ENCODE peak calls at places on chromosomes 3 and 15, in eight cellular contexts. A is endothelial cell; B is ovary; S is CD4-positive, alpha-beta memory T cell; M is aorta; H is amygdala; K is left lobe of liver; P is posterior vena cava. I is an unnamed sample.

GRCh38 chr3:197006446-197006845 is 23.2 kb downstream of the MELTF start:
- DNase-seq in A (no peak), M (peak; percentile 37), K (no peak), H (no peak), S (no peak), P (peak; percentile 80), B (no peak), I (peak; percentile 75)

GRCh38 chr3:151925419-151925818 is 52.0 kb downstream of the SUCNR1 start:
- DNase-seq in M (no peak), P (no peak), H (no peak), K (no peak), A (no peak), S (no peak), B (no peak), I (no peak)

GRCh38 chr15:67822537-67823370 is 2.6 kb upstream of the SKOR1 start:
- DNase-seq in K (no peak), A (peak; percentile 2), M (no peak), S (no peak), B (no peak), P (peak; percentile 38), H (no peak), I (peak; percentile 51)

GRCh38 chr3:183061431-183062172 is 37.7 kb downstream of the MCCC1 start:
- DNase-seq in M (no peak), K (no peak), A (no peak), S (no peak), B (no peak), H (no peak), P (no peak), I (no peak)

GRCh38 chr3:184639351-184639750 is 72.5 kb downstream of the MAGEF1 start:
- DNase-seq in B (no peak), S (no peak), M (no peak), P (no peak), A (no peak), H (no peak), K (no peak), I (no peak)

GRCh38 chr3:18098960-18099587 is 326.1 kb downstream of the SATB1 start:
- DNase-seq in H (no peak), A (no peak), M (no peak), K (no peak), S (no peak), B (no peak), P (no peak), I (no peak)

GRCh38 chr3:175940881-175941280 is 1081.7 kb downstream of the NAALADL2 start:
- DNase-seq in H (no peak), K (no peak), S (no peak), B (no peak), A (no peak), P (peak; percentile 51), M (peak; percentile 40), I (no peak)

GRCh38 chr15:72116680-72117447 is 1.1 kb downstream of the MYO9A start:
- DNase-seq in H (no peak), A (peak; percentile 16), P (no peak), S (no peak), B (peak; percentile 51), M (peak; percentile 58), K (peak; percentile 48), I (no peak)

GRCh38 chr3:53551324-53551723 is 56.9 kb downstream of the CACNA1D start:
- DNase-seq in S (no peak), P (no peak), B (no peak), A (no peak), H (no peak), K (no peak), M (no peak), I (no peak)

GRCh38 chr3:142363936-142364467 is 83.8 kb downstream of the XRN1 start:
- DNase-seq in K (no peak), H (no peak), P (no peak), A (no peak), S (no peak), M (no peak), B (no peak), I (no peak)

I was measured in kidney.